ENCODE peak calls at places on chromosomes 13 and 19, in five cellular contexts. One of them, this sample, is unnamed.
A peak's percentile ranks its signal among the peaks of the same experiment; 100 is the strongest.

GRCh38 chr19:55540619-55541018 is 3.7 kb upstream of the SBK2 start:
- DNase-seq in stimulated activated CD8-positive, alpha-beta memory T cell treated with anti-CD3 and anti-CD28 coated beads, Interleukin-12 subunit alpha, Interleukin-12 subunit beta, amount 100 ng/mL, for 4 hours: no peak
- DNase-seq in left ventricle myocardium inferior: no peak
- DNase-seq in immature natural killer cell: no peak
- DNase-seq in NCI-H187: no peak
- DNase-seq in this sample: no peak

GRCh38 chr13:90918551-90918950 is 428.9 kb upstream of the MIR17HG start:
- DNase-seq in NCI-H187: no peak
- DNase-seq in left ventricle myocardium inferior: no peak
- DNase-seq in immature natural killer cell: no peak
- DNase-seq in stimulated activated CD8-positive, alpha-beta memory T cell treated with anti-CD3 and anti-CD28 coated beads, Interleukin-12 subunit alpha, Interleukin-12 subunit beta, amount 100 ng/mL, for 4 hours: no peak
- DNase-seq in this sample: peak; percentile 45

GRCh38 chr13:24694907-24695306 is 14.7 kb downstream of the ATP12A start:
- DNase-seq in NCI-H187: no peak
- DNase-seq in stimulated activated CD8-positive, alpha-beta memory T cell treated with anti-CD3 and anti-CD28 coated beads, Interleukin-12 subunit alpha, Interleukin-12 subunit beta, amount 100 ng/mL, for 4 hours: no peak
- DNase-seq in left ventricle myocardium inferior: no peak
- DNase-seq in immature natural killer cell: no peak
- DNase-seq in this sample: no peak

GRCh38 chr19:40714519-40715299 is 2.0 kb downstream of the COQ8B start:
- DNase-seq in NCI-H187: peak; percentile 91
- DNase-seq in immature natural killer cell: peak; percentile 94
- DNase-seq in stimulated activated CD8-positive, alpha-beta memory T cell treated with anti-CD3 and anti-CD28 coated beads, Interleukin-12 subunit alpha, Interleukin-12 subunit beta, amount 100 ng/mL, for 4 hours: peak; percentile 83
- DNase-seq in left ventricle myocardium inferior: peak; percentile 95
- DNase-seq in this sample: peak; percentile 84

GRCh38 chr19:38919837-38920528 is 8.0 kb upstream of the CCER2 start:
- DNase-seq in immature natural killer cell: no peak
- DNase-seq in NCI-H187: no peak
- DNase-seq in stimulated activated CD8-positive, alpha-beta memory T cell treated with anti-CD3 and anti-CD28 coated beads, Interleukin-12 subunit alpha, Interleukin-12 subunit beta, amount 100 ng/mL, for 4 hours: no peak
- DNase-seq in left ventricle myocardium inferior: no peak
- DNase-seq in this sample: no peak

GRCh38 chr13:34748078-34748477 is 194.0 kb upstream of the NBEA start:
- DNase-seq in left ventricle myocardium inferior: peak; percentile 21
- DNase-seq in NCI-H187: no peak
- DNase-seq in stimulated activated CD8-positive, alpha-beta memory T cell treated with anti-CD3 and anti-CD28 coated beads, Interleukin-12 subunit alpha, Interleukin-12 subunit beta, amount 100 ng/mL, for 4 hours: no peak
- DNase-seq in immature natural killer cell: no peak
- DNase-seq in this sample: peak; percentile 26

GRCh38 chr19:51531349-51532315 is at the start of gene SIGLEC6:
- DNase-seq in left ventricle myocardium inferior: peak; percentile 47
- DNase-seq in immature natural killer cell: peak; percentile 41
- DNase-seq in stimulated activated CD8-positive, alpha-beta memory T cell treated with anti-CD3 and anti-CD28 coated beads, Interleukin-12 subunit alpha, Interleukin-12 subunit beta, amount 100 ng/mL, for 4 hours: no peak
- DNase-seq in NCI-H187: no peak
- DNase-seq in this sample: no peak

GRCh38 chr19:46821512-46822359 is 28.9 kb downstream of the AP2S1 start:
- DNase-seq in NCI-H187: no peak
- DNase-seq in left ventricle myocardium inferior: peak; percentile 40
- DNase-seq in immature natural killer cell: peak; percentile 39
- DNase-seq in stimulated activated CD8-positive, alpha-beta memory T cell treated with anti-CD3 and anti-CD28 coated beads, Interleukin-12 subunit alpha, Interleukin-12 subunit beta, amount 100 ng/mL, for 4 hours: peak; percentile 22
- DNase-seq in this sample: no peak

GRCh38 chr19:3479177-3479818 is 1.0 kb downstream of the SMIM24 start:
- DNase-seq in NCI-H187: no peak
- DNase-seq in left ventricle myocardium inferior: no peak
- DNase-seq in immature natural killer cell: peak; percentile 61
- DNase-seq in stimulated activated CD8-positive, alpha-beta memory T cell treated with anti-CD3 and anti-CD28 coated beads, Interleukin-12 subunit alpha, Interleukin-12 subunit beta, amount 100 ng/mL, for 4 hours: no peak
- DNase-seq in this sample: peak; percentile 27

GRCh38 chr19:43562698-43563241 is 12.6 kb downstream of the XRCC1 start:
- DNase-seq in left ventricle myocardium inferior: peak; percentile 83
- DNase-seq in stimulated activated CD8-positive, alpha-beta memory T cell treated with anti-CD3 and anti-CD28 coated beads, Interleukin-12 subunit alpha, Interleukin-12 subunit beta, amount 100 ng/mL, for 4 hours: peak; percentile 71
- DNase-seq in immature natural killer cell: peak; percentile 92
- DNase-seq in NCI-H187: no peak
- DNase-seq in this sample: peak; percentile 78

GRCh38 chr19:16088351-16088984 is 12.2 kb downstream of the TPM4 start:
- DNase-seq in immature natural killer cell: no peak
- DNase-seq in NCI-H187: no peak
- DNase-seq in stimulated activated CD8-positive, alpha-beta memory T cell treated with anti-CD3 and anti-CD28 coated beads, Interleukin-12 subunit alpha, Interleukin-12 subunit beta, amount 100 ng/mL, for 4 hours: no peak
- DNase-seq in left ventricle myocardium inferior: no peak
- DNase-seq in this sample: no peak

GRCh38 chr13:92500192-92500591 is 726.4 kb upstream of the GPC6 start:
- DNase-seq in immature natural killer cell: no peak
- DNase-seq in NCI-H187: no peak
- DNase-seq in stimulated activated CD8-positive, alpha-beta memory T cell treated with anti-CD3 and anti-CD28 coated beads, Interleukin-12 subunit alpha, Interleukin-12 subunit beta, amount 100 ng/mL, for 4 hours: no peak
- DNase-seq in left ventricle myocardium inferior: no peak
- DNase-seq in this sample: no peak

GRCh38 chr19:16370671-16371391 is 46.2 kb downstream of the KLF2 start:
- DNase-seq in stimulated activated CD8-positive, alpha-beta memory T cell treated with anti-CD3 and anti-CD28 coated beads, Interleukin-12 subunit alpha, Interleukin-12 subunit beta, amount 100 ng/mL, for 4 hours: no peak
- DNase-seq in NCI-H187: no peak
- DNase-seq in immature natural killer cell: peak; percentile 64
- DNase-seq in left ventricle myocardium inferior: peak; percentile 14
- DNase-seq in this sample: no peak

GRCh38 chr19:29288276-29288675 is 75.3 kb upstream of the UQCRFS1 start:
- DNase-seq in NCI-H187: no peak
- DNase-seq in stimulated activated CD8-positive, alpha-beta memory T cell treated with anti-CD3 and anti-CD28 coated beads, Interleukin-12 subunit alpha, Interleukin-12 subunit beta, amount 100 ng/mL, for 4 hours: no peak
- DNase-seq in immature natural killer cell: no peak
- DNase-seq in left ventricle myocardium inferior: no peak
- DNase-seq in this sample: no peak

GRCh38 chr13:30341815-30342570 is 34.6 kb upstream of the KATNAL1 start:
- DNase-seq in left ventricle myocardium inferior: peak; percentile 89
- DNase-seq in NCI-H187: no peak
- DNase-seq in stimulated activated CD8-positive, alpha-beta memory T cell treated with anti-CD3 and anti-CD28 coated beads, Interleukin-12 subunit alpha, Interleukin-12 subunit beta, amount 100 ng/mL, for 4 hours: no peak
- DNase-seq in immature natural killer cell: no peak
- DNase-seq in this sample: peak; percentile 95

GRCh38 chr19:16931306-16931705 is 42.5 kb downstream of the F2RL3 start:
- DNase-seq in NCI-H187: no peak
- DNase-seq in immature natural killer cell: no peak
- DNase-seq in left ventricle myocardium inferior: no peak
- DNase-seq in stimulated activated CD8-positive, alpha-beta memory T cell treated with anti-CD3 and anti-CD28 coated beads, Interleukin-12 subunit alpha, Interleukin-12 subunit beta, amount 100 ng/mL, for 4 hours: no peak
- DNase-seq in this sample: no peak

GRCh38 chr13:105925496-105925895 is 610.0 kb downstream of the EFNB2 start:
- DNase-seq in NCI-H187: no peak
- DNase-seq in stimulated activated CD8-positive, alpha-beta memory T cell treated with anti-CD3 and anti-CD28 coated beads, Interleukin-12 subunit alpha, Interleukin-12 subunit beta, amount 100 ng/mL, for 4 hours: no peak
- DNase-seq in left ventricle myocardium inferior: no peak
- DNase-seq in immature natural killer cell: no peak
- DNase-seq in this sample: peak; percentile 85

GRCh38 chr13:110682746-110683145 is 23.2 kb downstream of the CARS2 start:
- DNase-seq in NCI-H187: no peak
- DNase-seq in stimulated activated CD8-positive, alpha-beta memory T cell treated with anti-CD3 and anti-CD28 coated beads, Interleukin-12 subunit alpha, Interleukin-12 subunit beta, amount 100 ng/mL, for 4 hours: no peak
- DNase-seq in immature natural killer cell: no peak
- DNase-seq in left ventricle myocardium inferior: no peak
- DNase-seq in this sample: no peak

GRCh38 chr19:43738780-43739211 is 16.0 kb downstream of the SMG9 start:
- DNase-seq in stimulated activated CD8-positive, alpha-beta memory T cell treated with anti-CD3 and anti-CD28 coated beads, Interleukin-12 subunit alpha, Interleukin-12 subunit beta, amount 100 ng/mL, for 4 hours: no peak
- DNase-seq in immature natural killer cell: no peak
- DNase-seq in NCI-H187: no peak
- DNase-seq in left ventricle myocardium inferior: no peak
- DNase-seq in this sample: no peak

GRCh38 chr13:24076636-24077035 is 83.9 kb upstream of the SPATA13 start:
- DNase-seq in stimulated activated CD8-positive, alpha-beta memory T cell treated with anti-CD3 and anti-CD28 coated beads, Interleukin-12 subunit alpha, Interleukin-12 subunit beta, amount 100 ng/mL, for 4 hours: no peak
- DNase-seq in immature natural killer cell: no peak
- DNase-seq in left ventricle myocardium inferior: no peak
- DNase-seq in NCI-H187: no peak
- DNase-seq in this sample: no peak

GRCh38 chr19:19319725-19320361 is 466 bp downstream of the SUGP1 start:
- DNase-seq in NCI-H187: no peak
- DNase-seq in stimulated activated CD8-positive, alpha-beta memory T cell treated with anti-CD3 and anti-CD28 coated beads, Interleukin-12 subunit alpha, Interleukin-12 subunit beta, amount 100 ng/mL, for 4 hours: no peak
- DNase-seq in immature natural killer cell: no peak
- DNase-seq in left ventricle myocardium inferior: no peak
- DNase-seq in this sample: peak; percentile 8

GRCh38 chr19:12695997-12696365 is 450 bp downstream of the FBXW9 start:
- DNase-seq in stimulated activated CD8-positive, alpha-beta memory T cell treated with anti-CD3 and anti-CD28 coated beads, Interleukin-12 subunit alpha, Interleukin-12 subunit beta, amount 100 ng/mL, for 4 hours: no peak
- DNase-seq in NCI-H187: no peak
- DNase-seq in left ventricle myocardium inferior: no peak
- DNase-seq in immature natural killer cell: no peak
- DNase-seq in this sample: no peak

This sample was measured in fibroblast of mammary gland.